ENCODE peak calls at places on chromosomes 5 and 9, in four cellular contexts. O is A549, Y is K562, J is H1. Z is an unnamed sample.

GRCh38 chr9:35606138-35606504 is 1.1 kb downstream of the TESK1 start:
- DNase-seq in O (peak), Y (peak), J (no peak), Z (no peak)

GRCh38 chr5:172264814-172265213 is 18.8 kb downstream of the UBTD2 start:
- DNase-seq in O (no peak), Y (no peak), J (no peak), Z (no peak)

GRCh38 chr9:117936185-117936758 is 232.1 kb downstream of the TLR4 start:
- DNase-seq in O (no peak), Y (no peak), J (no peak), Z (no peak)

GRCh38 chr5:6225121-6225607 is 153.2 kb downstream of the MED10 start:
- DNase-seq in O (no peak), Y (no peak), J (no peak), Z (no peak)

GRCh38 chr5:124866355-124867063 is 120.1 kb upstream of the ZNF608 start:
- DNase-seq in O (no peak), Y (no peak), J (no peak), Z (no peak)

GRCh38 chr9:727767-728166 is 113.7 kb upstream of the DMRT1 start:
- DNase-seq in O (no peak), Y (no peak), J (no peak), Z (no peak)

GRCh38 chr5:36055984-36056383 is 10.7 kb downstream of the UGT3A2 start:
- DNase-seq in O (no peak), Y (no peak), J (no peak), Z (no peak)

GRCh38 chr5:95153581-95153980 is 131.3 kb downstream of the MCTP1 start:
- DNase-seq in O (no peak), Y (no peak), J (no peak), Z (no peak)

GRCh38 chr5:93622240-93622885 is 39.3 kb downstream of the NR2F1 start:
- DNase-seq in O (peak), Y (no peak), J (no peak), Z (peak)

GRCh38 chr5:113519412-113519811 is 5.9 kb downstream of the YTHDC2 start:
- DNase-seq in O (no peak), Y (no peak), J (no peak), Z (no peak)

GRCh38 chr9:112200699-112201098 is 25.6 kb upstream of the SUSD1 start:
- DNase-seq in O (no peak), Y (no peak), J (no peak), Z (no peak)

GRCh38 chr9:113350937-113351336 is 1.6 kb downstream of the BSPRY start:
- DNase-seq in O (no peak), Y (no peak), J (no peak), Z (no peak)

GRCh38 chr9:14523545-14523944 is 169.7 kb downstream of the ZDHHC21 start:
- DNase-seq in O (no peak), Y (no peak), J (no peak), Z (no peak)

GRCh38 chr5:35365756-35366155 is 135.5 kb upstream of the PRLR start:
- DNase-seq in O (no peak), Y (no peak), J (no peak), Z (no peak)

GRCh38 chr9:129597355-129598088 is 23.4 kb downstream of the C9orf50 start:
- DNase-seq in O (peak), Y (no peak), J (no peak), Z (peak)

DNA sequence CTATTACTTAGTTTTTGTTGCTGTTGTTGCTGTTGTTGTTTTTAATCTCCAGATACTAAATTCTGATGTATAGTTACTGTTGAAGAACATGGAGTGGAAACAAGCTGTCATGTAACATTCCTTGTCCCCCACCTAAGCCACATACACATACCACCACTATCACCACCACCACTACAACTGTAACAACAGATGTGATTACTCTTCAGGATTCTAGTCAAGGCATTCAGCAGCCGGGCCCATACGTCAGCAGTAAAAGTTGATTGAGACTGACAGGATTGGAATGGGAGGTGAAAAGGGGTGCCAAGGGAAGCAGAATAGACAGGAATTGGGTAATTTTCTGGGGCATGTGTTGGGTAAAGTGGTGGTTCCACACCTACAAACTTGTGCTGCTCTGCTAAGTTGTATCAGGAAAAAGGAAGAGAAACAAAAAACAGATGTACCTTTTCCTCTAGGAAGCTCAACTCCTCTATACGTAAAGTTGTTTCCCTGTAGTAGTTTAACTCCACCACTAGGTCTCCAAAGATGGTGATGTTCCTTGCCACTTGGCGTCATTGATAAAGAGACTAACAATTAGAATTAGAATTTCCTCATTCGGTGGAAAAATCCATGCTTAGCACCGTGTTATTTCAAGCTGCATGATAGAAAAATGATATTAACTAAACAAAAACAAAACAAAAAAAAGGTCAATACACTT is 138.6 kb downstream of the ARRDC3 start:
- DNase-seq in O (no peak), Y (no peak), J (no peak), Z (no peak)
- TF ChIP-seq JUN in O (no peak), Y (no peak), J (no peak), Z (no peak)

GRCh38 chr9:87278971-87279731 is 218.5 kb upstream of the DAPK1 start:
- DNase-seq in O (no peak), Y (no peak), J (no peak), Z (no peak)

GRCh38 chr9:87276327-87276841 is 221.3 kb upstream of the DAPK1 start:
- DNase-seq in O (no peak), Y (no peak), J (no peak), Z (no peak)

GRCh38 chr9:87275039-87275725 is 222.5 kb upstream of the DAPK1 start:
- DNase-seq in O (no peak), Y (no peak), J (no peak), Z (no peak)

GRCh38 chr9:87277346-87277745 is 220.3 kb upstream of the DAPK1 start:
- DNase-seq in O (no peak), Y (no peak), J (no peak), Z (no peak)

GRCh38 chr9:87276851-87277251 is 220.8 kb upstream of the DAPK1 start:
- DNase-seq in O (no peak), Y (no peak), J (no peak), Z (no peak)
- TF ChIP-seq KDM1A in O (no peak), Y (no peak), J (no peak), Z (no peak)

DNA sequence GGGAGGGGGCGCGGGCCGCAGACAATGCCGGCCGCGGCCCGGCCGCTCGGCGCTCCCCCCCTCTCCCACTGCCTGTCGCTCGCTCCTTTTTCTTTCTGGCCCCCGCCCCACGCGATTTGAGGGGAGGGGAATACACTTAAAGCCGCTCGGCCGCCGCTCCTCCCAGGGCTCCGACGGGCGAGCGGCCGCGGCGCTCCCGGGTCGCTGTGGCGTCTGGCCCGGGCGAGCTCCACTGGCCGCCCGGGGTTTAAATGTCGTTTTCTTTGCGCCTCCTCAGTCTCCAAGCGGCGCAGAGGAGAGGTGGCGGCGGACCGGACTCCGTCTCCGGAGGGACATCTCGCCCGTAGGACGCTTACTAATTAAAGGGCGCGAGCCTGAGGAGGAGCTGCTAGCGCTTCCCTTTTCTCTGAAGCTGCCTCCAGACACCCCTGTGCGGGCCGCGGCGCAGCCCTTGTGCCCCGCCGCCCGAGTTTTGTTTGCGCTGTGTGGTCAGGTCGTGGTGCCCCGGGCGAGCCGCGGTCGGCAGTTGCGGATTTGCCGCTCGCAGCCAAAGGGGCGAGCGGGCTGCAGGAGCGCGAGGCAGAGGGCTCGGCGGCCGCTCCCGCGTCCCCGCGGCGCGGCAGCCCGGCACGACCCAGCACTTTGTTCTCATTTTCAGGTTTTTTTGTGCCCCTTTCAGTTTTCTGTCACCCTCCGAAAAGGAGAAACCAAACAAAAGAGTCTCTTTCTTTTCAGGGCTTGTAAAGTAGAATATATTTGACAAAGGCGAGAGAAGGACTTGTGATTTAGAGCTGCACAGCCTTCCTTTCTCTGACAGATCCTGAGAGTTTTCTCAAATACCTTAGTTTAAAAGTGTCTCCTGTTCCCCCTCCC is 1.5 kb downstream of the ZSWIM6 start:
- DNase-seq in O (no peak), Y (peak), J (no peak), Z (no peak)
- TF ChIP-seq JUN in O (no peak), Y (no peak), J (no peak), Z (no peak)

GRCh38 chr9:88791105-88791805 is 200.0 kb upstream of the S1PR3 start:
- DNase-seq in O (no peak), Y (no peak), J (no peak), Z (no peak)
- TF ChIP-seq KDM1A in O (no peak), Y (no peak), J (no peak), Z (no peak)

GRCh38 chr9:97908736-97909135 is 13.6 kb downstream of the TRMO start:
- DNase-seq in O (no peak), Y (no peak), J (no peak), Z (no peak)
- TF ChIP-seq JUN in O (no peak), Y (no peak), J (no peak), Z (no peak)

GRCh38 chr5:67561145-67561932 is 364.7 kb upstream of the CD180 start:
- DNase-seq in O (no peak), Y (no peak), J (no peak), Z (no peak)
- TF ChIP-seq KDM1A in O (no peak), Y (no peak), J (no peak), Z (no peak)

GRCh38 chr9:100426194-100426531 is 780 bp upstream of the MSANTD3 start:
- DNase-seq in O (no peak), Y (no peak), J (no peak), Z (no peak)

GRCh38 chr9:100427366-100428263 is 672 bp downstream of the MSANTD3 start:
- DNase-seq in O (peak), Y (no peak), J (no peak), Z (peak)

GRCh38 chr9:100426532-100427365 is at the start of gene MSANTD3:
- DNase-seq in O (peak), Y (peak), J (no peak), Z (peak)

GRCh38 chr9:100430286-100430940 is 3.5 kb downstream of the MSANTD3 start:
- DNase-seq in O (no peak), Y (no peak), J (no peak), Z (no peak)

DNA sequence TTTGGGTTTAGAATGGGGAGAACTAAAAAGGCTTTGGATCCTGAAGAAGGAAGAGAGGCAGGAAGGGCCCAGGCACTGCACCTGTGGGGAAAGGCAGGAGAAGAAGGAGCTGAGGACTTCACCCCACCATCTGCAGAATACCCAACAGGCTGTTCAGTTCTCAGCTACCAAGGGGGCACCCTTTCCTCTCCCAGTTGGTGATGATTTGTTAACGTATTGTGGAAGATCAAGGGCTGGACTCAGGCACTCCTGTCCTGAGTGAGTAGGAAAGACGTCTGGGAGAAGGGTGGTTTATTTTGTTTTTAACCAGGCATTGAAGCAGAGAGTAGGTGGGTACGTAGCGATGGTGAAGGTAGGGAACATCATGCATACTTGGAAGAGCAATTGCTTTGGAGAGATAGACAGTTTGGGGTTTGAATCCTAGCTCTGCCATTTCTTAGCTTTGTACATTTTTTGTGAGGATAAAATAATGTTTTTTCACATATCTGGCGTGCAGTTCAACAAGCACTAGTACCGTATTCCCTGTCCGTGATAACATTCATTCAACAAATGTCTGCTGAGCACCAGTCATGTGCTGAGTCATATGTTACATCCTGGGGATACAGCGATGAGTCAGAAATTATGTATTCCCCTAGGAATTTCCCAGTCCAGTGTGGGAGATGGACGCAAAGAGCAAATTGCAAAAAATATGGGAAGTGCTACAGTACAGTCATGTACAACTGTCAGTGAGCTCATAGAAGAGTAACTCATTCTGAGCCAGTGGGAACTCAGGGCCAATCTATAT is 2.1 kb downstream of the MSANTD3 start:
- DNase-seq in O (peak), Y (no peak), J (no peak), Z (peak)
- TF ChIP-seq JUN in O (peak), Y (peak), J (no peak), Z (peak)

GRCh38 chr5:105821800-105822199 is 1848.9 kb downstream of the EFNA5 start:
- DNase-seq in O (no peak), Y (no peak), J (no peak), Z (no peak)

GRCh38 chr5:105817416-105817815 is 1853.3 kb downstream of the EFNA5 start:
- DNase-seq in O (no peak), Y (no peak), J (no peak), Z (no peak)

GRCh38 chr5:105812356-105812755 is 1858.4 kb downstream of the EFNA5 start:
- DNase-seq in O (no peak), Y (no peak), J (no peak), Z (no peak)

GRCh38 chr5:105817906-105818305 is 1852.8 kb downstream of the EFNA5 start:
- DNase-seq in O (peak), Y (no peak), J (no peak), Z (no peak)
- TF ChIP-seq KDM1A in O (no peak), Y (no peak), J (no peak), Z (no peak)

GRCh38 chr5:153275697-153276096 is 214.8 kb upstream of the GRIA1 start:
- DNase-seq in O (no peak), Y (no peak), J (no peak), Z (no peak)

DNA sequence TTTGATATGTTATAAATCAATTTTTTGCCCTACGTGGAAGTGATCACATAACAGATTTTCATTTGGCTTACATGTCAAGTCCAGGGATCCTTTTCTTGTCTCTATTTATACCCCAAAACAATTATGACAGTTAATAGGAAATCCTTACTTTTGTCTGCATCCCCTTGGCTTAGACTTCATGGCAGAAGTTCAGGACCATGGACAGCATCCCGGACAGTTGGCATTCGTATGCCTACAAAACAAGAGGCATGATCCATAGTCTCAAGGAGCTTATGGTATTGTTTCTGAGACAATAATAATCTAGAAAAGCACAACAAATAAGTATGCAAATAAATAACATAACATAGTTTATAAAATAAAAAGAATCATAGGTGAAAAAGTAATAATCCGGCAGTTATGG is 214.3 kb upstream of the GRIA1 start:
- DNase-seq in O (peak), Y (peak), J (peak), Z (peak)
- TF ChIP-seq JUN in O (no peak), Y (no peak), J (no peak), Z (no peak)

GRCh38 chr5:56564451-56565223 is 250.7 kb upstream of the MAP3K1 start:
- DNase-seq in O (no peak), Y (no peak), J (no peak), Z (peak)
- TF ChIP-seq KDM1A in O (no peak), Y (no peak), J (no peak), Z (no peak)